ENCODE peak calls at places on chromosomes 16 and 17, in ten cellular contexts. One of them, this sample, is unnamed. For H3K4me1, the result is how much of the 10 kb centered on the place peaks cover.

GRCh38 chr17:70906808-70907207 is 737.5 kb downstream of the KCNJ2 start:
- DNase-seq in right atrium auricular region: peak
- DNase-seq in neural progenitor cell: peak
- DNase-seq in CD4-positive, alpha-beta memory T cell: no peak
- DNase-seq in fibroblast of lung: peak
- DNase-seq in IMR-90: peak
- DNase-seq in iPS DF 6.9: no peak
- DNase-seq in hepatocyte: no peak
- DNase-seq in HCT116: no peak
- DNase-seq in GM23338: peak
- DNase-seq in this sample: no peak

GRCh38 chr16:70725912-70726828 is 40.3 kb upstream of the MTSS2 start:
- DNase-seq in right atrium auricular region: peak
- DNase-seq in fibroblast of lung: no peak
- DNase-seq in iPS DF 6.9: no peak
- DNase-seq in HCT116: no peak
- DNase-seq in hepatocyte: peak
- DNase-seq in GM23338: no peak
- DNase-seq in CD4-positive, alpha-beta memory T cell: no peak
- DNase-seq in neural progenitor cell: no peak
- DNase-seq in IMR-90: peak
- DNase-seq in this sample: no peak

GRCh38 chr16:54462151-54462651 is 175.6 kb upstream of the IRX3 start:
- DNase-seq in CD4-positive, alpha-beta memory T cell: no peak
- DNase-seq in IMR-90: no peak
- DNase-seq in GM23338: no peak
- DNase-seq in hepatocyte: no peak
- DNase-seq in iPS DF 6.9: no peak
- DNase-seq in fibroblast of lung: peak
- DNase-seq in right atrium auricular region: no peak
- DNase-seq in neural progenitor cell: no peak
- DNase-seq in HCT116: no peak
- DNase-seq in this sample: peak

GRCh38 chr16:75764154-75764768 is 38.0 kb upstream of the CPHXL start:
- DNase-seq in hepatocyte: peak
- DNase-seq in CD4-positive, alpha-beta memory T cell: peak
- DNase-seq in HCT116: peak
- DNase-seq in right atrium auricular region: no peak
- DNase-seq in neural progenitor cell: peak
- DNase-seq in fibroblast of lung: peak
- DNase-seq in iPS DF 6.9: peak
- DNase-seq in IMR-90: peak
- DNase-seq in GM23338: peak
- DNase-seq in this sample: peak

GRCh38 chr16:85536073-85536410 is 77.1 kb upstream of the GSE1 start:
- DNase-seq in fibroblast of lung: no peak
- DNase-seq in hepatocyte: no peak
- DNase-seq in neural progenitor cell: no peak
- DNase-seq in right atrium auricular region: no peak
- DNase-seq in GM23338: no peak
- DNase-seq in IMR-90: no peak
- DNase-seq in iPS DF 6.9: no peak
- DNase-seq in HCT116: no peak
- DNase-seq in CD4-positive, alpha-beta memory T cell: no peak
- DNase-seq in this sample: no peak

GRCh38 chr16:67926181-67926742 is 5.4 kb downstream of the CTRL start:
- DNase-seq in iPS DF 6.9: no peak
- DNase-seq in HCT116: no peak
- DNase-seq in neural progenitor cell: no peak
- DNase-seq in fibroblast of lung: no peak
- DNase-seq in GM23338: peak
- DNase-seq in CD4-positive, alpha-beta memory T cell: no peak
- DNase-seq in hepatocyte: no peak
- DNase-seq in IMR-90: peak
- DNase-seq in right atrium auricular region: no peak
- DNase-seq in this sample: no peak

GRCh38 chr17:72387487-72387886 is 266.7 kb downstream of the SOX9 start:
- DNase-seq in hepatocyte: peak
- DNase-seq in neural progenitor cell: no peak
- DNase-seq in CD4-positive, alpha-beta memory T cell: no peak
- DNase-seq in IMR-90: peak
- DNase-seq in HCT116: peak
- DNase-seq in iPS DF 6.9: no peak
- DNase-seq in fibroblast of lung: peak
- DNase-seq in GM23338: no peak
- DNase-seq in right atrium auricular region: no peak
- DNase-seq in this sample: peak

GRCh38 chr16:65537336-65537735 is 415.5 kb upstream of the CDH11 start:
- DNase-seq in IMR-90: no peak
- DNase-seq in right atrium auricular region: no peak
- DNase-seq in CD4-positive, alpha-beta memory T cell: no peak
- DNase-seq in HCT116: no peak
- DNase-seq in iPS DF 6.9: no peak
- DNase-seq in GM23338: no peak
- DNase-seq in neural progenitor cell: no peak
- DNase-seq in fibroblast of lung: no peak
- DNase-seq in hepatocyte: no peak
- DNase-seq in this sample: no peak

GRCh38 chr17:50180593-50180992 is 14.8 kb downstream of the SGCA start:
- DNase-seq in GM23338: no peak
- DNase-seq in iPS DF 6.9: no peak
- DNase-seq in right atrium auricular region: no peak
- DNase-seq in IMR-90: peak
- DNase-seq in fibroblast of lung: peak
- DNase-seq in hepatocyte: no peak
- DNase-seq in neural progenitor cell: no peak
- DNase-seq in HCT116: no peak
- DNase-seq in CD4-positive, alpha-beta memory T cell: peak
- DNase-seq in this sample: no peak
- H3K4me1 ChIP-seq in GM23338: under half
- H3K4me1 ChIP-seq in iPS DF 6.9: under half
- H3K4me1 ChIP-seq in right atrium auricular region: under half
- H3K4me1 ChIP-seq in IMR-90: under half
- H3K4me1 ChIP-seq in fibroblast of lung: under half
- H3K4me1 ChIP-seq in hepatocyte: under half
- H3K4me1 ChIP-seq in neural progenitor cell: under half
- H3K4me1 ChIP-seq in HCT116: under half
- H3K4me1 ChIP-seq in CD4-positive, alpha-beta memory T cell: under half
- H3K4me1 ChIP-seq in this sample: half or more

DNA sequence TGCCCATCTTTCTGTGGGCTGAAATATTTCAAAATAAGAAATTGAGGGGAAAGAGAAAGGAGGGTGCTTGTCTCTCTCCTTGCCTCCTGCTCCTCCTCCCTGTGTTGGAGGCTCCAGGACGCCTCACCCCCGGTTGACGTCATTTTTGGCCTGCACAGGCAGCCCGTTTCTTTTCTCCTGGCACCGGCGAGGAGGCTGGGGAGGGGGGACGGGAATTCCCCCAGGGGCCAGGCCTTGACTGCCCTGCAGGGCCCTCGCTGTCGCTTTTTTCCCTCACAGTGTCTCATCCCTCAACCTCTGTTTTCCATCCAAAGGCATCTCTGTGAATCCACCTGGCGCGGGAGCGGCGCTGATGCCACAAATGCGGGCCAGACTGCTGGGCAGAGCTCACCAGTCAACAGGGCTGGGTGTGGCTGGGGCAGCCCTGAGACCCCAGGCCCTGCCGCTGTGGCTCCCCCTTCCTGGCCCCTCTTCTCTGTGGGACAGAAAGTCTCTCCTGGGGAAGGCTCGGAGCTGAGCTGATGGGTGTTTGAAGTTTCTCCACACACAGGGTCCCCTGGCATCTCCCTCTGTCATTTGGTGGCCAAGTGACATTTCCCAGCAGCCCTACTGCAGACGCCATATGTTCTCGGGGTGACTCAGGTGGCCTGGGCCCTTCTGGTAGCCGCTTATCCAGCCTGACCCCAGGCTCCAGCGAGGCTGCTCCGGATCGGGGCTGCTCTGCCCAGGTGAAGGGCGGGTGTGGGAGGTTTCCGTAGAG is 16.0 kb downstream of the CENPX start:
- DNase-seq in fibroblast of lung: peak
- DNase-seq in iPS DF 6.9: no peak
- DNase-seq in right atrium auricular region: no peak
- DNase-seq in hepatocyte: no peak
- DNase-seq in neural progenitor cell: no peak
- DNase-seq in HCT116: no peak
- DNase-seq in GM23338: no peak
- DNase-seq in IMR-90: peak
- DNase-seq in CD4-positive, alpha-beta memory T cell: no peak
- DNase-seq in this sample: peak
- H3K4me1 ChIP-seq in fibroblast of lung: under half
- H3K4me1 ChIP-seq in iPS DF 6.9: under half
- H3K4me1 ChIP-seq in right atrium auricular region: under half
- H3K4me1 ChIP-seq in hepatocyte: under half
- H3K4me1 ChIP-seq in neural progenitor cell: under half
- H3K4me1 ChIP-seq in HCT116: under half
- H3K4me1 ChIP-seq in GM23338: under half
- H3K4me1 ChIP-seq in IMR-90: under half
- H3K4me1 ChIP-seq in CD4-positive, alpha-beta memory T cell: under half
- H3K4me1 ChIP-seq in this sample: half or more

GRCh38 chr17:57550671-57551315 is 194.3 kb downstream of the CCDC182 start:
- DNase-seq in IMR-90: no peak
- DNase-seq in neural progenitor cell: no peak
- DNase-seq in GM23338: no peak
- DNase-seq in right atrium auricular region: no peak
- DNase-seq in fibroblast of lung: no peak
- DNase-seq in HCT116: no peak
- DNase-seq in hepatocyte: no peak
- DNase-seq in CD4-positive, alpha-beta memory T cell: no peak
- DNase-seq in iPS DF 6.9: no peak
- DNase-seq in this sample: no peak

GRCh38 chr17:57553525-57553924 is 191.6 kb downstream of the CCDC182 start:
- DNase-seq in neural progenitor cell: no peak
- DNase-seq in IMR-90: peak
- DNase-seq in HCT116: no peak
- DNase-seq in iPS DF 6.9: no peak
- DNase-seq in fibroblast of lung: peak
- DNase-seq in CD4-positive, alpha-beta memory T cell: no peak
- DNase-seq in right atrium auricular region: no peak
- DNase-seq in GM23338: no peak
- DNase-seq in hepatocyte: no peak
- DNase-seq in this sample: peak

GRCh38 chr17:57549996-57550395 is 195.1 kb downstream of the CCDC182 start:
- DNase-seq in iPS DF 6.9: no peak
- DNase-seq in HCT116: no peak
- DNase-seq in fibroblast of lung: no peak
- DNase-seq in IMR-90: no peak
- DNase-seq in neural progenitor cell: peak
- DNase-seq in CD4-positive, alpha-beta memory T cell: no peak
- DNase-seq in hepatocyte: no peak
- DNase-seq in right atrium auricular region: no peak
- DNase-seq in GM23338: no peak
- DNase-seq in this sample: no peak

GRCh38 chr17:57552114-57552601 is 192.9 kb downstream of the CCDC182 start:
- DNase-seq in CD4-positive, alpha-beta memory T cell: no peak
- DNase-seq in IMR-90: no peak
- DNase-seq in iPS DF 6.9: peak
- DNase-seq in neural progenitor cell: peak
- DNase-seq in right atrium auricular region: no peak
- DNase-seq in HCT116: no peak
- DNase-seq in GM23338: peak
- DNase-seq in hepatocyte: peak
- DNase-seq in fibroblast of lung: peak
- DNase-seq in this sample: no peak

DNA sequence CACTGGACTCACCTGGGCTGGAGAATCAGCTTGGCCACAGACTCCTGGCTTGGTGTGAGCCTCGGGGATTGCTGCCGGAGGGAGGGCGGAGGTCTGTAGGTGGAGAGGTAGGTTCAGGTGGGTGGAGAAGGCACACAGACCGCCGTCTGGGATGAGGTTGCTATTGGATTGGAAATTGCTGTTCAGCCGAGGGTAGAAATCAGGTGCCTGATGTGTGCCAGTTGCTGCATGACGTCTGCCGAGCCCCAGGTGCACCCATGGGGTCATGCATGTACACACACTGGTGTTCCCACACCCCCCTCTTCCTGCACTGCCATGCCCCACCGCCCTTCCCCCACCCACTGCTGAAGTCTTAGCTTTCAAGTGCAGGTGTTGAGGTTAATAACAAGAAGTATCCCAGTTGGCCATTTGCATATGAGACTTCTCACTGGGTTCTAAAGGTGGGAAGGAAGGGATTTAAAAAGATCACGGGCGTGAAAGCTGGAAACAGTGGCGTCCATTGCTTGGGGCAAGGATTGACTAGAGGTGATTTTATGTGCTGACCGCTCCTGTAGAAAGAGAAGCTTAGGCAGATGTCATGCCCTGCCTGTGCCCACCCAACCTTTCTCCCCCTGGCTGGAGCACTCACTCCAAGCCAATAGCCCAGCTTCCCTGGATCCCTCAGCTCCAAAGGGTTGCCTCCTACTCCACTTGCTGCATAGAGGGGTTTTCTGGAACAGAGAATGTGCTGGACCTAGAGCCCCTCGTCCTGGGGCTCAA is 193.6 kb downstream of the CCDC182 start:
- DNase-seq in GM23338: no peak
- DNase-seq in iPS DF 6.9: no peak
- DNase-seq in fibroblast of lung: no peak
- DNase-seq in IMR-90: no peak
- DNase-seq in right atrium auricular region: no peak
- DNase-seq in neural progenitor cell: no peak
- DNase-seq in hepatocyte: no peak
- DNase-seq in HCT116: no peak
- DNase-seq in CD4-positive, alpha-beta memory T cell: no peak
- DNase-seq in this sample: no peak
- H3K4me1 ChIP-seq in GM23338: half or more
- H3K4me1 ChIP-seq in iPS DF 6.9: under half
- H3K4me1 ChIP-seq in fibroblast of lung: under half
- H3K4me1 ChIP-seq in IMR-90: under half
- H3K4me1 ChIP-seq in right atrium auricular region: under half
- H3K4me1 ChIP-seq in neural progenitor cell: half or more
- H3K4me1 ChIP-seq in hepatocyte: under half
- H3K4me1 ChIP-seq in HCT116: under half
- H3K4me1 ChIP-seq in CD4-positive, alpha-beta memory T cell: under half
- H3K4me1 ChIP-seq in this sample: half or more

DNA sequence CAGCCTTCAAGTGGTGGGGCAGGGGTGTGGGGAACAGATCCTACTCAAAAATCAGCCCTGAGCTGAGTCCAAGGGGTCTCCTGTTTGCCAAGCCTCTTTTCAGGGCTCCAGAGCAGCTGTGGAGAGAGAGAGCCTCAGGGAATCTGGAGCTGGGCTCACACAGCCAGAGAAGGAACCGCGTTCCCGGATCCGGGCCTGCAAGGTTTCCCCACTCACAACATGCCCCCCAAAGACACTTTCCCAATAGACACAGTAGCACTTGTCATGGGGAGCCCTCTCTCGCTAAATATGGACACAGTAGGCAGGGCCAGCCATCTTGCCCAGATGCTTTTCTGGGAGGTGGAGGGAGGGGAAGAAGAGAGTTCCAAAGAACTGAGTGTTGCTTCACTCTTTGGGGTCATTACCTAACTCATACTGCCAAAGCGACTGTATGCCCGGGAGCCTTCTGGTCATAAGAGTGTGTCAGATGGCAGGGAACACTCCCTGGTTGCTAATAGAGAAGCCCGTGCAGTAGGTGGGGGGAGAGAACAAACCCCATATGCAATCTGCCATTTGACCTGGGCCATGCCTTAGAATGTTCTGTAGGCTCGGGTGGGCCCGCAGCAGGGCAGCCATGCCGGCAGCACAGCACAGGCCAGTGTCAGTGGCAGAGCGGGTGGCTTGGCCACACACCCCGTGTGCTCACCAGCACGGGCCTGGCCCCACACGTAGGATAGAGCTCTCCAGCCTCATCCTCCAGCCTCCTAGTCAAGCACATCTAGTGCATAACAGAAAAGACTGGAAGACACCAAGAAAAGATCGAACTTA is 120.6 kb downstream of the SOCS1 start:
- DNase-seq in iPS DF 6.9: no peak
- DNase-seq in IMR-90: peak
- DNase-seq in neural progenitor cell: no peak
- DNase-seq in right atrium auricular region: no peak
- DNase-seq in CD4-positive, alpha-beta memory T cell: no peak
- DNase-seq in HCT116: no peak
- DNase-seq in fibroblast of lung: no peak
- DNase-seq in GM23338: no peak
- DNase-seq in hepatocyte: no peak
- DNase-seq in this sample: no peak
- H3K4me1 ChIP-seq in iPS DF 6.9: under half
- H3K4me1 ChIP-seq in IMR-90: under half
- H3K4me1 ChIP-seq in neural progenitor cell: under half
- H3K4me1 ChIP-seq in right atrium auricular region: under half
- H3K4me1 ChIP-seq in CD4-positive, alpha-beta memory T cell: under half
- H3K4me1 ChIP-seq in HCT116: half or more
- H3K4me1 ChIP-seq in fibroblast of lung: under half
- H3K4me1 ChIP-seq in GM23338: under half
- H3K4me1 ChIP-seq in hepatocyte: half or more
- H3K4me1 ChIP-seq in this sample: half or more

This sample was measured in SJSA1.